ENCODE peak calls at places on chromosomes 11 and 22, in eight cellular contexts. I is BE2C; Z is cerebellar cortex; W is stimulated activated CD4-positive, alpha-beta T cell treated with anti-CD3 and anti-CD28 coated beads, Interleukin-1b, Interleukin-23, amount 100 ng/mL, for 24 hours; B is EL; G is activated CD4-positive, alpha-beta T cell treated with anti-CD3 and anti-CD28 coated beads for 36 hours; C is nephron progenitor cell; M is left colon. J is an unnamed sample.

GRCh38 chr11:76782526-76783293 is 446 bp upstream of the TSKU start:
- DNase-seq in I (peak; percentile 98), Z (peak; percentile 80), W (no peak), B (peak; percentile 97), G (peak; percentile 91), C (peak; percentile 94), M (peak; percentile 91), J (peak; percentile 93)

GRCh38 chr22:22882033-22882717 is 5.4 kb upstream of the IGLL5 start:
- DNase-seq in I (no peak), Z (no peak), W (no peak), B (peak; percentile 7), G (peak; percentile 47), C (no peak), M (no peak), J (no peak)

GRCh38 chr11:65213322-65214211 is 31.8 kb downstream of the CAPN1 start:
- DNase-seq in I (no peak), Z (no peak), W (no peak), B (no peak), G (no peak), C (no peak), M (no peak), J (no peak)

GRCh38 chr11:75013051-75013450 is 24.3 kb downstream of the NEU3 start:
- DNase-seq in I (no peak), Z (no peak), W (no peak), B (no peak), G (peak; percentile 35), C (no peak), M (no peak), J (no peak)

GRCh38 chr11:2211113-2211971 is 39.7 kb upstream of the TH start:
- DNase-seq in I (no peak), Z (no peak), W (no peak), B (no peak), G (no peak), C (no peak), M (peak; percentile 46), J (peak; percentile 51)

GRCh38 chr11:125369808-125370207 is 126.3 kb downstream of the FEZ1 start:
- DNase-seq in I (no peak), Z (no peak), W (no peak), B (no peak), G (no peak), C (no peak), M (no peak), J (no peak)

GRCh38 chr11:61447601-61448551 is 18.0 kb downstream of the SDHAF2 start:
- DNase-seq in I (no peak), Z (no peak), W (no peak), B (no peak), G (peak; percentile 21), C (no peak), M (no peak), J (no peak)

GRCh38 chr11:33636104-33636503 is 64.5 kb downstream of the C11orf91 start:
- DNase-seq in I (no peak), Z (no peak), W (no peak), B (peak; percentile 35), G (no peak), C (no peak), M (no peak), J (no peak)

GRCh38 chr22:50136431-50137047 is 34.0 kb upstream of the PANX2 start:
- DNase-seq in I (no peak), Z (no peak), W (no peak), B (no peak), G (no peak), C (no peak), M (no peak), J (no peak)

GRCh38 chr11:85884581-85885021 is 29.4 kb downstream of the CCDC83 start:
- DNase-seq in I (no peak), Z (no peak), W (no peak), B (peak; percentile 21), G (no peak), C (peak; percentile 40), M (no peak), J (no peak)